ENCODE peak calls at places on chromosomes 16 and 17, in five cellular contexts. One of them, this sample, is unnamed.

GRCh38 chr16:66880288-66881013 is at the start of gene PDP2:
- DNase-seq in SK-N-SH: peak; percentile 99
- DNase-seq in HepG2: peak; percentile 97
- DNase-seq in K562: peak; percentile 99
- DNase-seq in GM12878: peak; percentile 80
- DNase-seq in this sample: peak; percentile 97

GRCh38 chr17:64200080-64201042 is 62.7 kb downstream of the TEX2 start:
- DNase-seq in SK-N-SH: no peak
- DNase-seq in HepG2: no peak
- DNase-seq in K562: no peak
- DNase-seq in GM12878: peak; percentile 19
- DNase-seq in this sample: no peak

GRCh38 chr16:28603381-28604185 is 6.3 kb downstream of the SULT1A1 start:
- DNase-seq in SK-N-SH: no peak
- DNase-seq in HepG2: no peak
- DNase-seq in K562: no peak
- DNase-seq in GM12878: no peak
- DNase-seq in this sample: no peak

GRCh38 chr17:28548417-28549130 is 3.9 kb downstream of the UNC119 start:
- DNase-seq in SK-N-SH: no peak
- DNase-seq in HepG2: no peak
- DNase-seq in K562: no peak
- DNase-seq in GM12878: no peak
- DNase-seq in this sample: no peak

GRCh38 chr16:11361751-11362742 is 16.8 kb downstream of the RMI2 start:
- DNase-seq in SK-N-SH: no peak
- DNase-seq in HepG2: no peak
- DNase-seq in K562: no peak
- DNase-seq in GM12878: peak; percentile 45
- DNase-seq in this sample: no peak

GRCh38 chr17:33968350-33969044 is 286.6 kb upstream of the CCL2 start:
- DNase-seq in SK-N-SH: no peak
- DNase-seq in HepG2: no peak
- DNase-seq in K562: peak; percentile 39
- DNase-seq in GM12878: peak; percentile 83
- DNase-seq in this sample: no peak

GRCh38 chr16:23141033-23141432 is 8.2 kb downstream of the USP31 start:
- DNase-seq in SK-N-SH: no peak
- DNase-seq in HepG2: no peak
- DNase-seq in K562: no peak
- DNase-seq in GM12878: no peak
- DNase-seq in this sample: no peak

GRCh38 chr17:4968916-4969550 is 1.4 kb upstream of the SPAG7 start:
- DNase-seq in SK-N-SH: peak; percentile 48
- DNase-seq in HepG2: no peak
- DNase-seq in K562: no peak
- DNase-seq in GM12878: no peak
- DNase-seq in this sample: no peak

GRCh38 chr17:7774037-7774659 is 56.6 kb downstream of the DNAH2 start:
- DNase-seq in SK-N-SH: no peak
- DNase-seq in HepG2: peak; percentile 86
- DNase-seq in K562: no peak
- DNase-seq in GM12878: no peak
- DNase-seq in this sample: no peak

GRCh38 chr16:28882476-28883180 is 4.3 kb downstream of the ATP2A1 start:
- DNase-seq in SK-N-SH: no peak
- DNase-seq in HepG2: no peak
- DNase-seq in K562: no peak
- DNase-seq in GM12878: no peak
- DNase-seq in this sample: no peak

GRCh38 chr16:83682126-83682857 is 125.5 kb upstream of the HSBP1 start:
- DNase-seq in SK-N-SH: no peak
- DNase-seq in HepG2: no peak
- DNase-seq in K562: no peak
- DNase-seq in GM12878: no peak
- DNase-seq in this sample: no peak

GRCh38 chr16:15894571-15895358 is 6.4 kb upstream of the CEP20 start:
- DNase-seq in SK-N-SH: no peak
- DNase-seq in HepG2: no peak
- DNase-seq in K562: no peak
- DNase-seq in GM12878: no peak
- DNase-seq in this sample: no peak

GRCh38 chr16:23385441-23385840 is 67.5 kb downstream of the COG7 start:
- DNase-seq in SK-N-SH: no peak
- DNase-seq in HepG2: no peak
- DNase-seq in K562: no peak
- DNase-seq in GM12878: no peak
- DNase-seq in this sample: no peak

GRCh38 chr16:10740845-10741208 is 2.8 kb upstream of the NUBP1 start:
- DNase-seq in SK-N-SH: no peak
- DNase-seq in HepG2: no peak
- DNase-seq in K562: no peak
- DNase-seq in GM12878: no peak
- DNase-seq in this sample: no peak

GRCh38 chr17:37478187-37478586 is 11.5 kb upstream of the DUSP14 start:
- DNase-seq in SK-N-SH: no peak
- DNase-seq in HepG2: no peak
- DNase-seq in K562: no peak
- DNase-seq in GM12878: no peak
- DNase-seq in this sample: no peak

GRCh38 chr16:10090816-10091215 is 91.4 kb downstream of the GRIN2A start:
- DNase-seq in SK-N-SH: no peak
- DNase-seq in HepG2: no peak
- DNase-seq in K562: no peak
- DNase-seq in GM12878: no peak
- DNase-seq in this sample: no peak

GRCh38 chr17:33436321-33436720 is 143.2 kb upstream of the ASIC2 start:
- DNase-seq in SK-N-SH: no peak
- DNase-seq in HepG2: no peak
- DNase-seq in K562: no peak
- DNase-seq in GM12878: no peak
- DNase-seq in this sample: no peak

GRCh38 chr16:50198802-50199410 is 45.8 kb downstream of the TENT4B start:
- DNase-seq in SK-N-SH: no peak
- DNase-seq in HepG2: peak; percentile 60
- DNase-seq in K562: no peak
- DNase-seq in GM12878: no peak
- DNase-seq in this sample: no peak

GRCh38 chr16:82735696-82736095 is 108.9 kb downstream of the CDH13 start:
- DNase-seq in SK-N-SH: no peak
- DNase-seq in HepG2: no peak
- DNase-seq in K562: no peak
- DNase-seq in GM12878: no peak
- DNase-seq in this sample: no peak

GRCh38 chr16:28543072-28543471 is 4.3 kb upstream of the NUPR1 start:
- DNase-seq in SK-N-SH: no peak
- DNase-seq in HepG2: no peak
- DNase-seq in K562: no peak
- DNase-seq in GM12878: no peak
- DNase-seq in this sample: no peak

GRCh38 chr17:77356690-77357201 is 216.0 kb downstream of the SEC14L1 start:
- DNase-seq in SK-N-SH: no peak
- DNase-seq in HepG2: no peak
- DNase-seq in K562: no peak
- DNase-seq in GM12878: no peak
- DNase-seq in this sample: no peak

GRCh38 chr16:56273615-56274014 is 82.3 kb downstream of the GNAO1 start:
- DNase-seq in SK-N-SH: no peak
- DNase-seq in HepG2: no peak
- DNase-seq in K562: no peak
- DNase-seq in GM12878: no peak
- DNase-seq in this sample: no peak

GRCh38 chr17:45366691-45367090 is 49.9 kb upstream of the MAP3K14 start:
- DNase-seq in SK-N-SH: peak; percentile 9
- DNase-seq in HepG2: no peak
- DNase-seq in K562: no peak
- DNase-seq in GM12878: no peak
- DNase-seq in this sample: no peak

GRCh38 chr17:65446043-65446442 is 115.4 kb downstream of the AXIN2 start:
- DNase-seq in SK-N-SH: no peak
- DNase-seq in HepG2: no peak
- DNase-seq in K562: no peak
- DNase-seq in GM12878: no peak
- DNase-seq in this sample: no peak

GRCh38 chr17:31495049-31495885 is 103.8 kb downstream of the RAB11FIP4 start:
- DNase-seq in SK-N-SH: peak; percentile 50
- DNase-seq in HepG2: no peak
- DNase-seq in K562: no peak
- DNase-seq in GM12878: no peak
- DNase-seq in this sample: no peak

GRCh38 chr16:81444448-81445121 is at the start of gene CMIP:
- DNase-seq in SK-N-SH: peak; percentile 96
- DNase-seq in HepG2: peak; percentile 68
- DNase-seq in K562: peak; percentile 98
- DNase-seq in GM12878: no peak
- DNase-seq in this sample: peak; percentile 34

GRCh38 chr17:38864636-38865398 is 5.0 kb upstream of the LASP1 start:
- DNase-seq in SK-N-SH: no peak
- DNase-seq in HepG2: peak; percentile 66
- DNase-seq in K562: no peak
- DNase-seq in GM12878: no peak
- DNase-seq in this sample: no peak

GRCh38 chr16:84391151-84391873 is 23.0 kb downstream of the ATP2C2 start:
- DNase-seq in SK-N-SH: no peak
- DNase-seq in HepG2: no peak
- DNase-seq in K562: no peak
- DNase-seq in GM12878: no peak
- DNase-seq in this sample: no peak

GRCh38 chr16:27237229-27238015 is 31.1 kb downstream of the NSMCE1 start:
- DNase-seq in SK-N-SH: peak; percentile 68
- DNase-seq in HepG2: no peak
- DNase-seq in K562: no peak
- DNase-seq in GM12878: peak; percentile 82
- DNase-seq in this sample: no peak

DNA sequence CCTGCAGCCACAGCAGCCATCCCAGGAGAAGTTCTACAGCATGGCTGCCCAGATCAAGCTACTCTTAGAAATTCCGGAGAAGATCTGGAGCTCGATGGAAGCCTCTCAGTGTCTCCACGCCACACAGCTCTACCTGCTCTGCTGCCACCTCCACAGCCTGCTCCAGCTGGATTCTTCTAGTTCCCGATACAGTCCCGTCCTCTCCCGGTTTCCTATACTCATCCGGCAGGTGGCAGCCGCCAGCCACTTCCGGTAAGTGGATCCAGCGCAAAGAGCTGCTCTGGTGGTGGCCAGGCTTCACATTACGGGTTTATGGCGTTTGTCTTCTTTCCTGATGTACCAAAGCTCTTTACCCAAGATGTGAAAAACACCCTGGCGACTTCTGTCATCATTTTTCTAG is 3.6 kb downstream of the COG1 start:
- DNase-seq in SK-N-SH: no peak
- DNase-seq in HepG2: no peak
- DNase-seq in K562: no peak
- DNase-seq in GM12878: no peak
- DNase-seq in this sample: peak; percentile 53
- TF ChIP-seq TAF1 in SK-N-SH: no peak
- TF ChIP-seq TAF1 in HepG2: no peak
- TF ChIP-seq TAF1 in K562: no peak
- TF ChIP-seq TAF1 in GM12878: no peak
- TF ChIP-seq TAF1 in this sample: no peak

GRCh38 chr16:17561056-17561455 is 90.3 kb upstream of the XYLT1 start:
- DNase-seq in SK-N-SH: no peak
- DNase-seq in HepG2: no peak
- DNase-seq in K562: no peak
- DNase-seq in GM12878: no peak
- DNase-seq in this sample: no peak

GRCh38 chr16:17563340-17563739 is 92.6 kb upstream of the XYLT1 start:
- DNase-seq in SK-N-SH: no peak
- DNase-seq in HepG2: no peak
- DNase-seq in K562: no peak
- DNase-seq in GM12878: no peak
- DNase-seq in this sample: no peak

GRCh38 chr16:17557480-17557879 is 86.7 kb upstream of the XYLT1 start:
- DNase-seq in SK-N-SH: no peak
- DNase-seq in HepG2: no peak
- DNase-seq in K562: no peak
- DNase-seq in GM12878: no peak
- DNase-seq in this sample: no peak

GRCh38 chr16:17556276-17557052 is 85.7 kb upstream of the XYLT1 start:
- DNase-seq in SK-N-SH: peak; percentile 58
- DNase-seq in HepG2: peak; percentile 49
- DNase-seq in K562: peak; percentile 57
- DNase-seq in GM12878: no peak
- DNase-seq in this sample: no peak

GRCh38 chr16:17560548-17560947 is 89.8 kb upstream of the XYLT1 start:
- DNase-seq in SK-N-SH: no peak
- DNase-seq in HepG2: no peak
- DNase-seq in K562: no peak
- DNase-seq in GM12878: no peak
- DNase-seq in this sample: no peak
- TF ChIP-seq RFX5 in SK-N-SH: no peak
- TF ChIP-seq RFX5 in HepG2: no peak
- TF ChIP-seq RFX5 in K562: no peak
- TF ChIP-seq RFX5 in GM12878: no peak
- TF ChIP-seq RFX5 in this sample: no peak

DNA sequence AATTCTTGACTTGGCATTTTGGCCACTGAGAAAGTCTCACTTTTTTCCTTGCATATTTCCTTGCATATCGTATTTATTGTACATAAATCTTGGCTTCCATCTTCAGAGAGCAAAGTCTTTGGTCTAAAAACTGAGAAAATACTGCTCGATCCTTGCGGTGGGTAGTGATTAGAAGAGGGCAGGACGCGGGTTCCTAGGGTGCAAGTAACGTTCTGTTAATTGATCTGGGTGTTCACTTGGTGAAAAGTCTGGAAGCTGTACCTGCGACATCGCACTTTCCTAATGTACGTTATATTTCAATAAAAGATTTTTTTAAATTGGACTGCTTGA is 758 bp upstream of the UBALD2 start:
- DNase-seq in SK-N-SH: no peak
- DNase-seq in HepG2: no peak
- DNase-seq in K562: no peak
- DNase-seq in GM12878: no peak
- DNase-seq in this sample: no peak
- TF ChIP-seq TAF1 in SK-N-SH: no peak
- TF ChIP-seq TAF1 in HepG2: no peak
- TF ChIP-seq TAF1 in K562: no peak
- TF ChIP-seq TAF1 in GM12878: no peak
- TF ChIP-seq TAF1 in this sample: no peak

GRCh38 chr16:88684569-88685155 is 1.6 kb downstream of the SNAI3 start:
- DNase-seq in SK-N-SH: peak; percentile 39
- DNase-seq in HepG2: no peak
- DNase-seq in K562: no peak
- DNase-seq in GM12878: no peak
- DNase-seq in this sample: no peak

GRCh38 chr16:88681084-88681680 is 5.1 kb downstream of the SNAI3 start:
- DNase-seq in SK-N-SH: peak; percentile 41
- DNase-seq in HepG2: peak; percentile 60
- DNase-seq in K562: peak; percentile 60
- DNase-seq in GM12878: no peak
- DNase-seq in this sample: peak; percentile 82

GRCh38 chr16:88678224-88678979 is 7.9 kb downstream of the SNAI3 start:
- DNase-seq in SK-N-SH: peak; percentile 61
- DNase-seq in HepG2: no peak
- DNase-seq in K562: no peak
- DNase-seq in GM12878: no peak
- DNase-seq in this sample: no peak

GRCh38 chr16:88680554-88681083 is 5.7 kb downstream of the SNAI3 start:
- DNase-seq in SK-N-SH: no peak
- DNase-seq in HepG2: no peak
- DNase-seq in K562: no peak
- DNase-seq in GM12878: no peak
- DNase-seq in this sample: no peak

GRCh38 chr16:88681709-88682451 is 4.4 kb downstream of the SNAI3 start:
- DNase-seq in SK-N-SH: peak; percentile 37
- DNase-seq in HepG2: no peak
- DNase-seq in K562: no peak
- DNase-seq in GM12878: peak; percentile 84
- DNase-seq in this sample: no peak
- TF ChIP-seq RFX5 in SK-N-SH: no peak
- TF ChIP-seq RFX5 in HepG2: no peak
- TF ChIP-seq RFX5 in K562: no peak
- TF ChIP-seq RFX5 in GM12878: no peak
- TF ChIP-seq RFX5 in this sample: no peak

This sample was measured in H1.